ENCODE peak calls at places on chromosomes 3 and 15, in nine cellular contexts. A, Z, C, Y, R, J, T, H and F are unnamed samples.
A peak's percentile ranks its signal among the peaks of the same experiment; 100 is the strongest.

GRCh38 chr3:4606915-4607314 is 113.8 kb downstream of the ITPR1 start:
- DNase-seq in Y (no peak), A (no peak), H (no peak), T (no peak), R (no peak), C (no peak), Z (no peak), J (no peak), F (no peak)

GRCh38 chr3:72722930-72723726 is 125.1 kb downstream of the SHQ1 start:
- DNase-seq in J (peak; percentile 45), T (peak; percentile 32), A (peak; percentile 25), Z (no peak), R (peak; percentile 51), Y (no peak), H (no peak), C (peak; percentile 59), F (no peak)

GRCh38 chr3:156918746-156919145 is 92.6 kb downstream of the LEKR1 start:
- DNase-seq in Z (no peak), C (no peak), T (no peak), H (no peak), A (no peak), R (no peak), J (no peak), Y (no peak), F (no peak)

GRCh38 chr15:71366926-71367325 is 251.7 kb downstream of the THSD4 start:
- DNase-seq in T (no peak), Y (no peak), A (no peak), H (no peak), C (no peak), R (no peak), J (no peak), Z (no peak), F (no peak)

GRCh38 chr3:54874816-54875556 is 52.9 kb downstream of the LRTM1 start:
- DNase-seq in Y (no peak), Z (no peak), T (no peak), H (no peak), A (no peak), J (no peak), C (no peak), R (no peak), F (no peak)

GRCh38 chr3:45981321-45982038 is 14.1 kb downstream of the FYCO1 start:
- DNase-seq in H (no peak), C (no peak), R (no peak), Y (no peak), Z (no peak), J (no peak), T (no peak), A (no peak), F (no peak)

GRCh38 chr3:10193692-10194327 is 29.1 kb downstream of the IRAK2 start:
- DNase-seq in Z (no peak), C (no peak), R (peak; percentile 35), H (no peak), Y (no peak), A (no peak), T (no peak), J (no peak), F (peak; percentile 78)

GRCh38 chr3:70186221-70186620 is 126.2 kb downstream of the MDFIC2 start:
- DNase-seq in C (no peak), T (no peak), R (no peak), Y (no peak), J (no peak), H (no peak), A (no peak), Z (no peak), F (no peak)

GRCh38 chr3:138875754-138876664 is 41.3 kb upstream of the PIK3CB start:
- DNase-seq in C (no peak), T (no peak), R (no peak), H (no peak), A (no peak), Y (no peak), J (no peak), Z (no peak), F (peak; percentile 6)

GRCh38 chr15:37056168-37056893 is 44.0 kb downstream of the MEIS2 start:
- DNase-seq in R (no peak), A (no peak), T (no peak), Z (peak; percentile 3), Y (peak; percentile 47), C (no peak), J (no peak), H (no peak), F (no peak)

GRCh38 chr3:39548282-39548681 is 80.8 kb downstream of the MOBP start:
- DNase-seq in C (no peak), J (no peak), R (no peak), Z (no peak), A (no peak), T (no peak), Y (no peak), H (no peak), F (no peak)

GRCh38 chr15:64688770-64689169 is 86.6 kb downstream of the RBPMS2 start:
- DNase-seq in T (no peak), Z (no peak), A (no peak), H (peak; percentile 22), Y (no peak), C (no peak), R (no peak), J (no peak), F (peak; percentile 16)

GRCh38 chr15:34049096-34049495 is 10.1 kb upstream of the AVEN start:
- DNase-seq in J (no peak), C (no peak), Z (no peak), R (no peak), H (no peak), A (no peak), Y (no peak), T (peak; percentile 46), F (no peak)

GRCh38 chr3:171354706-171355582 is 105.3 kb downstream of the TNIK start:
- DNase-seq in T (no peak), C (no peak), Z (no peak), Y (no peak), A (no peak), J (no peak), H (no peak), R (no peak), F (no peak)

GRCh38 chr15:74311734-74312444 is 55.6 kb downstream of the CYP11A1 start:
- DNase-seq in A (no peak), T (no peak), Y (no peak), R (no peak), C (no peak), H (no peak), Z (no peak), J (peak; percentile 52), F (no peak)

GRCh38 chr3:188233320-188233719 is 79.4 kb downstream of the LPP start:
- DNase-seq in Y (no peak), H (no peak), A (no peak), R (no peak), J (no peak), Z (no peak), C (no peak), T (no peak), F (no peak)

GRCh38 chr3:177330771-177331170 is 133.5 kb upstream of the TBL1XR1 start:
- DNase-seq in R (no peak), T (no peak), J (no peak), Z (no peak), Y (no peak), C (no peak), H (no peak), A (no peak), F (no peak)

GRCh38 chr3:184335291-184335660 is 2.1 kb upstream of the FAM131A start:
- DNase-seq in R (no peak), J (no peak), T (no peak), Y (no peak), A (no peak), H (no peak), Z (no peak), C (no peak), F (no peak)

GRCh38 chr3:141471160-141471559 is 15.7 kb upstream of the RASA2 start:
- DNase-seq in R (no peak), A (no peak), C (peak; percentile 25), Z (no peak), H (no peak), Y (no peak), T (no peak), J (no peak), F (no peak)

GRCh38 chr3:150414273-150414672 is 6.2 kb downstream of the TSC22D2 start:
- DNase-seq in A (no peak), T (no peak), Y (no peak), H (no peak), R (peak; percentile 21), Z (peak; percentile 8), J (no peak), C (no peak), F (no peak)

GRCh38 chr3:182596673-182597410 is 196.5 kb upstream of the ATP11B start:
- DNase-seq in R (no peak), H (no peak), C (no peak), A (no peak), Y (no peak), J (no peak), Z (no peak), T (no peak), F (no peak)

GRCh38 chr15:83734487-83734886 is 80.6 kb downstream of the ADAMTSL3 start:
- DNase-seq in H (no peak), T (no peak), J (peak; percentile 45), C (no peak), Z (no peak), A (no peak), R (no peak), Y (no peak), F (no peak)

GRCh38 chr15:48530528-48530927 is 115.0 kb downstream of the FBN1 start:
- DNase-seq in Z (no peak), A (no peak), C (no peak), J (no peak), R (no peak), H (no peak), Y (no peak), T (no peak), F (no peak)

GRCh38 chr3:87706176-87706575 is 352.6 kb downstream of the CGGBP1 start:
- DNase-seq in C (no peak), T (no peak), Z (no peak), J (no peak), Y (no peak), R (no peak), A (no peak), H (no peak), F (no peak)

GRCh38 chr15:76150508-76150907 is 90.7 kb downstream of the TMEM266 start:
- DNase-seq in C (no peak), Z (no peak), A (peak; percentile 27), H (no peak), T (no peak), Y (no peak), R (peak; percentile 76), J (no peak), F (no peak)